ENCODE peak calls at places on chromosome 19, in five cellular contexts. V is HuH-7.5; X is activated CD4-positive, alpha-beta T cell treated with anti-CD3 and anti-CD28 coated beads, Interleukin-2, amount 10 ng/mL, durations not matched to agents 7 days and 5 days; S is T-helper 1 cell; C is lower lobe of right lung. W is an unnamed sample.

GRCh38 chr19:1833540-1833939 is 14.7 kb downstream of the REXO1 start:
- DNase-seq in V (no peak), X (no peak), S (no peak), C (no peak), W (no peak)

GRCh38 chr19:48489608-48490216 is 20.5 kb downstream of the CYTH2 start:
- DNase-seq in V (peak; percentile 98), X (peak; percentile 81), S (peak; percentile 68), C (peak; percentile 85), W (peak; percentile 93)

GRCh38 chr19:38726761-38727301 is 17.4 kb downstream of the CAPN12 start:
- DNase-seq in V (no peak), X (no peak), S (no peak), C (no peak), W (no peak)

GRCh38 chr19:18023596-18024212 is 15.7 kb downstream of the ARRDC2 start:
- DNase-seq in V (no peak), X (peak; percentile 69), S (peak; percentile 77), C (peak; percentile 90), W (peak; percentile 93)

GRCh38 chr19:49492573-49493411 is 3.4 kb upstream of the RPS11 start:
- DNase-seq in V (no peak), X (no peak), S (no peak), C (no peak), W (no peak)

GRCh38 chr19:35882074-35882832 is 13.9 kb downstream of the APLP1 start:
- DNase-seq in V (peak; percentile 66), X (peak; percentile 78), S (peak; percentile 37), C (no peak), W (no peak)

GRCh38 chr19:32677657-32678056 is 2.0 kb downstream of the RGS9BP start:
- DNase-seq in V (no peak), X (no peak), S (no peak), C (no peak), W (no peak)

GRCh38 chr19:33902802-33903488 is 106.3 kb downstream of the KCTD15 start:
- DNase-seq in V (no peak), X (no peak), S (no peak), C (no peak), W (no peak)

GRCh38 chr19:10352764-10353671 is 13.6 kb upstream of the ICAM3 start:
- DNase-seq in V (no peak), X (no peak), S (no peak), C (no peak), W (peak; percentile 92)

GRCh38 chr19:29531458-29532025 is 5.7 kb downstream of the VSTM2B start:
- DNase-seq in V (no peak), X (no peak), S (no peak), C (no peak), W (peak; percentile 40)

GRCh38 chr19:41877490-41877876 is 404 bp downstream of the CD79A start:
- DNase-seq in V (no peak), X (no peak), S (no peak), C (peak; percentile 59), W (no peak)

GRCh38 chr19:45968626-45969025 is 5.0 kb downstream of the NOVA2 start:
- DNase-seq in V (no peak), X (no peak), S (no peak), C (no peak), W (no peak)

GRCh38 chr19:2840794-2841790 is at the start of gene ZNF555:
- DNase-seq in V (peak; percentile 99), X (peak; percentile 98), S (peak; percentile 100), C (peak; percentile 100), W (peak; percentile 100)

GRCh38 chr19:10508707-10509106 is 5.6 kb upstream of the KEAP1 start:
- DNase-seq in V (peak; percentile 5), X (no peak), S (no peak), C (no peak), W (no peak)